ENCODE peak calls at places on chromosomes 2 and 18, in six cellular contexts. One of them, this sample, is unnamed.

GRCh38 chr2:137838255-137839092 is 125.8 kb upstream of the HNMT start:
- DNase-seq in HCT116: peak
- DNase-seq in PC-3: peak
- DNase-seq in right atrium auricular region: no peak
- DNase-seq in A549: peak
- DNase-seq in choroid plexus epithelial cell: peak
- DNase-seq in this sample: peak

GRCh38 chr2:234679766-234680687 is 183.1 kb upstream of the ARL4C start:
- DNase-seq in choroid plexus epithelial cell: peak
- DNase-seq in PC-3: peak
- DNase-seq in A549: peak
- DNase-seq in HCT116: peak
- DNase-seq in right atrium auricular region: peak
- DNase-seq in this sample: peak

GRCh38 chr18:48405108-48405507 is 4.1 kb downstream of the ZBTB7C start:
- DNase-seq in right atrium auricular region: no peak
- DNase-seq in HCT116: no peak
- DNase-seq in A549: no peak
- DNase-seq in choroid plexus epithelial cell: no peak
- DNase-seq in PC-3: peak
- DNase-seq in this sample: peak

GRCh38 chr2:143807677-143808076 is 678.5 kb downstream of the ARHGAP15 start:
- DNase-seq in HCT116: no peak
- DNase-seq in A549: no peak
- DNase-seq in right atrium auricular region: peak
- DNase-seq in choroid plexus epithelial cell: peak
- DNase-seq in PC-3: no peak
- DNase-seq in this sample: peak

GRCh38 chr18:80190311-80190710 is 57.0 kb downstream of the PARD6G start:
- DNase-seq in choroid plexus epithelial cell: no peak
- DNase-seq in HCT116: no peak
- DNase-seq in A549: no peak
- DNase-seq in PC-3: no peak
- DNase-seq in right atrium auricular region: no peak
- DNase-seq in this sample: no peak

GRCh38 chr2:240985881-240986786 is 12.3 kb upstream of the SNED1 start:
- DNase-seq in PC-3: no peak
- DNase-seq in choroid plexus epithelial cell: no peak
- DNase-seq in HCT116: no peak
- DNase-seq in A549: no peak
- DNase-seq in right atrium auricular region: no peak
- DNase-seq in this sample: no peak

GRCh38 chr18:59988098-59988706 is 88.4 kb downstream of the PMAIP1 start:
- DNase-seq in choroid plexus epithelial cell: peak
- DNase-seq in HCT116: peak
- DNase-seq in right atrium auricular region: no peak
- DNase-seq in A549: peak
- DNase-seq in PC-3: peak
- DNase-seq in this sample: peak

GRCh38 chr18:26052497-26052896 is 37.9 kb downstream of the SS18 start:
- DNase-seq in HCT116: no peak
- DNase-seq in PC-3: no peak
- DNase-seq in choroid plexus epithelial cell: no peak
- DNase-seq in right atrium auricular region: no peak
- DNase-seq in A549: no peak
- DNase-seq in this sample: no peak

GRCh38 chr2:38598200-38598990 is 4.3 kb downstream of the HNRNPLL start:
- DNase-seq in right atrium auricular region: no peak
- DNase-seq in A549: no peak
- DNase-seq in choroid plexus epithelial cell: no peak
- DNase-seq in HCT116: no peak
- DNase-seq in PC-3: no peak
- DNase-seq in this sample: no peak

GRCh38 chr2:174027956-174028355 is 62.8 kb upstream of the SP3 start:
- DNase-seq in choroid plexus epithelial cell: no peak
- DNase-seq in right atrium auricular region: no peak
- DNase-seq in HCT116: no peak
- DNase-seq in A549: no peak
- DNase-seq in PC-3: no peak
- DNase-seq in this sample: no peak
- TF ChIP-seq CTCF in choroid plexus epithelial cell: no peak
- TF ChIP-seq CTCF in right atrium auricular region: no peak
- TF ChIP-seq CTCF in HCT116: no peak
- TF ChIP-seq CTCF in A549: no peak
- TF ChIP-seq CTCF in PC-3: no peak
- TF ChIP-seq CTCF in this sample: no peak

GRCh38 chr2:239363946-239364637 is 36.7 kb downstream of the HDAC4 start:
- DNase-seq in A549: no peak
- DNase-seq in HCT116: no peak
- DNase-seq in PC-3: no peak
- DNase-seq in choroid plexus epithelial cell: no peak
- DNase-seq in right atrium auricular region: no peak
- DNase-seq in this sample: no peak
- TF ChIP-seq CTCF in A549: no peak
- TF ChIP-seq CTCF in HCT116: no peak
- TF ChIP-seq CTCF in PC-3: no peak
- TF ChIP-seq CTCF in choroid plexus epithelial cell: no peak
- TF ChIP-seq CTCF in right atrium auricular region: no peak
- TF ChIP-seq CTCF in this sample: no peak

GRCh38 chr2:20522311-20522710 is 75.4 kb downstream of the RHOB start:
- DNase-seq in right atrium auricular region: no peak
- DNase-seq in A549: no peak
- DNase-seq in choroid plexus epithelial cell: no peak
- DNase-seq in HCT116: no peak
- DNase-seq in PC-3: no peak
- DNase-seq in this sample: no peak
- TF ChIP-seq CTCF in right atrium auricular region: no peak
- TF ChIP-seq CTCF in A549: no peak
- TF ChIP-seq CTCF in choroid plexus epithelial cell: no peak
- TF ChIP-seq CTCF in HCT116: no peak
- TF ChIP-seq CTCF in PC-3: no peak
- TF ChIP-seq CTCF in this sample: no peak

GRCh38 chr2:105744909-105745853 is at the start of gene NCK2:
- DNase-seq in right atrium auricular region: no peak
- DNase-seq in PC-3: peak
- DNase-seq in HCT116: no peak
- DNase-seq in A549: no peak
- DNase-seq in choroid plexus epithelial cell: peak
- DNase-seq in this sample: peak
- TF ChIP-seq CTCF in right atrium auricular region: peak
- TF ChIP-seq CTCF in PC-3: no peak
- TF ChIP-seq CTCF in HCT116: no peak
- TF ChIP-seq CTCF in A549: no peak
- TF ChIP-seq CTCF in choroid plexus epithelial cell: no peak
- TF ChIP-seq CTCF in this sample: no peak

DNA sequence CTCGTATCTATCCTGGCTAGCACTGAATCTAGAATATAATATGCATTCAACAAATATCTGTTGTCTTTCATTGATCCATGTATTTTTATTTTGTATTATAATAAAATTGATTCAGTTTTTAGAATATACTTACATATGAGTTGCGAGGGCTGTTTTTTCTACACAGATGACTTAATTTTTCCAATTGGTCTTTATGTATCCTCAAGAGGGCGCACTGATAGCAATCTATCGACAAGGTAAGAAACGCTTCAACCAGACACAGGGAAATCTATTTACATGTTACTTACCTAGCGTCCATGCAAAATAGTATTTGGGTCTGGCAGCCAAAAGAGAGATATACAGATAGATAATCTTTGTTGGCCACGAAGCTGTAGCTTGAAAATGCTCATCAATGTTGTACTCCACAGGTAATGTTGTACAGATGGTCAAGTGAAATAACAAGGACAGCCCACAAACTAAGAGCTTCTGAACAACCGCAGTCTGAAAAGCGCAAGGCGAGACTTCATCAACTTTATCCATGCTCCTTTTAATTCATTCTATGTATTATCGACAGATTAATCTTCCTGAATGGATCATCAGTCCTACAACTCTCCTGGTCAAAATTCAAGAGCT is 35.5 kb upstream of the KIDINS220 start:
- DNase-seq in HCT116: peak
- DNase-seq in choroid plexus epithelial cell: peak
- DNase-seq in A549: peak
- DNase-seq in right atrium auricular region: no peak
- DNase-seq in PC-3: peak
- DNase-seq in this sample: peak
- TF ChIP-seq CTCF in HCT116: peak
- TF ChIP-seq CTCF in choroid plexus epithelial cell: peak
- TF ChIP-seq CTCF in A549: peak
- TF ChIP-seq CTCF in right atrium auricular region: peak
- TF ChIP-seq CTCF in PC-3: peak
- TF ChIP-seq CTCF in this sample: peak

GRCh38 chr2:8806885-8807701 is 30.3 kb downstream of the KIDINS220 start:
- DNase-seq in HCT116: no peak
- DNase-seq in choroid plexus epithelial cell: no peak
- DNase-seq in PC-3: no peak
- DNase-seq in A549: no peak
- DNase-seq in right atrium auricular region: no peak
- DNase-seq in this sample: no peak
- TF ChIP-seq CTCF in HCT116: no peak
- TF ChIP-seq CTCF in choroid plexus epithelial cell: no peak
- TF ChIP-seq CTCF in PC-3: no peak
- TF ChIP-seq CTCF in A549: no peak
- TF ChIP-seq CTCF in right atrium auricular region: no peak
- TF ChIP-seq CTCF in this sample: no peak

GRCh38 chr2:213152065-213152794 is 818 bp upstream of the IKZF2 start:
- DNase-seq in right atrium auricular region: peak
- DNase-seq in HCT116: peak
- DNase-seq in PC-3: peak
- DNase-seq in A549: peak
- DNase-seq in choroid plexus epithelial cell: peak
- DNase-seq in this sample: peak
- TF ChIP-seq CTCF in right atrium auricular region: peak
- TF ChIP-seq CTCF in HCT116: no peak
- TF ChIP-seq CTCF in PC-3: peak
- TF ChIP-seq CTCF in A549: no peak
- TF ChIP-seq CTCF in choroid plexus epithelial cell: peak
- TF ChIP-seq CTCF in this sample: peak